ENCODE peak calls at places on chromosomes 11 and 22, in seven cellular contexts. S is right lobe of liver, V is tibial nerve, A is breast epithelium, X is thoracic aorta, G is fibroblast of pulmonary artery, C is Peyer's patch. O is an unnamed sample.

GRCh38 chr11:33687733-33688479 is 12.7 kb downstream of the C11orf91 start:
- DNase-seq in S (no peak), V (no peak), A (no peak), X (no peak), G (peak; percentile 86), C (peak; percentile 66), O (peak; percentile 57)

GRCh38 chr11:125036933-125037332 is 26.2 kb upstream of the SLC37A2 start:
- DNase-seq in S (no peak), V (no peak), A (no peak), X (no peak), G (peak; percentile 79), C (no peak), O (no peak)

GRCh38 chr11:10604340-10604748 is 35.9 kb upstream of the LYVE1 start:
- DNase-seq in S (no peak), V (peak; percentile 38), A (no peak), X (no peak), G (peak; percentile 75), C (no peak), O (no peak)

GRCh38 chr11:58958500-58958899 is 19.2 kb downstream of the GLYATL1 start:
- DNase-seq in S (peak; percentile 67), V (no peak), A (no peak), X (no peak), G (no peak), C (peak; percentile 82), O (peak; percentile 18)

GRCh38 chr11:31328698-31329097 is 40.8 kb downstream of the DCDC1 start:
- DNase-seq in S (no peak), V (no peak), A (no peak), X (no peak), G (no peak), C (no peak), O (no peak)

GRCh38 chr11:57321996-57322880 is 2.5 kb downstream of the TNKS1BP1 start:
- DNase-seq in S (peak; percentile 94), V (peak; percentile 86), A (peak; percentile 89), X (peak; percentile 89), G (peak; percentile 99), C (peak; percentile 89), O (no peak)

GRCh38 chr11:107259826-107260225 is 197.8 kb downstream of the CWF19L2 start:
- DNase-seq in S (no peak), V (no peak), A (no peak), X (no peak), G (no peak), C (no peak), O (no peak)

GRCh38 chr22:36546932-36547331 is 18.0 kb upstream of the EIF3D start:
- DNase-seq in S (no peak), V (no peak), A (no peak), X (no peak), G (peak; percentile 61), C (no peak), O (no peak)

GRCh38 chr11:93403930-93404329 is 73.4 kb downstream of the DEUP1 start:
- DNase-seq in S (no peak), V (no peak), A (no peak), X (no peak), G (no peak), C (no peak), O (no peak)

GRCh38 chr22:22111267-22111751 is 128.7 kb upstream of the TOP3B start:
- DNase-seq in S (no peak), V (no peak), A (no peak), X (no peak), G (peak; percentile 66), C (peak; percentile 53), O (no peak)

GRCh38 chr22:34736081-34736480 is 329.9 kb upstream of the ISX start:
- DNase-seq in S (no peak), V (no peak), A (no peak), X (no peak), G (no peak), C (no peak), O (no peak)

GRCh38 chr22:27045103-27045940 is 387.9 kb downstream of the MIAT start:
- DNase-seq in S (no peak), V (no peak), A (no peak), X (no peak), G (peak; percentile 33), C (no peak), O (no peak)

GRCh38 chr22:29700949-29701927 is 18.6 kb upstream of the CABP7 start:
- DNase-seq in S (no peak), V (no peak), A (no peak), X (no peak), G (peak; percentile 25), C (peak; percentile 53), O (no peak)

GRCh38 chr11:130581631-130582030 is 133.2 kb downstream of the ADAMTS15 start:
- DNase-seq in S (no peak), V (no peak), A (no peak), X (no peak), G (peak; percentile 42), C (no peak), O (no peak)

GRCh38 chr11:67248653-67249052 is 17.6 kb upstream of the GRK2 start:
- DNase-seq in S (peak; percentile 94), V (no peak), A (peak; percentile 93), X (no peak), G (no peak), C (peak; percentile 31), O (no peak)

GRCh38 chr11:30908272-30908671 is 322.1 kb upstream of the MPPED2 start:
- DNase-seq in S (no peak), V (no peak), A (no peak), X (no peak), G (no peak), C (no peak), O (no peak)

GRCh38 chr11:43751726-43752125 is 71.2 kb downstream of the HSD17B12 start:
- DNase-seq in S (no peak), V (no peak), A (no peak), X (no peak), G (no peak), C (no peak), O (no peak)

GRCh38 chr22:25680949-25681348 is 61.0 kb upstream of the MYO18B start:
- DNase-seq in S (no peak), V (no peak), A (no peak), X (no peak), G (no peak), C (no peak), O (no peak)

GRCh38 chr11:111307472-111308108 is 9.2 kb downstream of the POU2AF3 start:
- DNase-seq in S (no peak), V (no peak), A (no peak), X (no peak), G (no peak), C (no peak), O (no peak)

GRCh38 chr11:11149671-11150459 is 203.2 kb downstream of the CSNK2A3 start:
- DNase-seq in S (no peak), V (no peak), A (no peak), X (no peak), G (no peak), C (peak; percentile 53), O (no peak)

GRCh38 chr22:19943665-19944026 is 2.0 kb upstream of the TXNRD2 start:
- DNase-seq in S (no peak), V (no peak), A (no peak), X (no peak), G (peak; percentile 35), C (no peak), O (no peak)

GRCh38 chr11:32436751-32437405 is 1.5 kb upstream of the WT1 start:
- DNase-seq in S (no peak), V (no peak), A (no peak), X (no peak), G (no peak), C (no peak), O (no peak)
- H3K4me3 ChIP-seq in S (no peak overlapping the region), V (no peak overlapping the region), A (no peak overlapping the region), X (no peak overlapping the region), G (peak overlapping the region; percentile 72), C (no peak overlapping the region), O (no peak overlapping the region)

DNA sequence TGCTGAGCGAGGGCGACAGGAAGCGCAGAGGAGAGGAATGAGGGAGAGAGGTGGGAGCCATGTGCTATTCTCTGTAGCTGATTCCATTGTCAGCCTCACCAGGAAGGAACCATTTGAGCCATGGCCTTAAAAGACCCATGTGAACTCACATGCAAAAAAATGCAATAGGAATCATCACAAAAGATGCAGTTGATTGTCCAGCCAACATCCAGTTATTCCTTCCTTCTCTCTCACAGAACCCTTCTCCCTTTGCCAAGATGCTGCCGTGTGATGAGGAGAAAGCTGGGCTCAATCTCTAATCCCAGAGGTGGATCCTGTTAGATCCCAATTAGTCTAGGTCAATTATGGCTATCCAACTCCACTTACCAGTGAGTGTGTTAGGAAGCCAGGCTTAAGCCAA is 58.2 kb upstream of the RRAS2 start:
- DNase-seq in S (no peak), V (no peak), A (no peak), X (no peak), G (no peak), C (no peak), O (no peak)
- H3K4me3 ChIP-seq in S (no peak overlapping the region), V (no peak overlapping the region), A (no peak overlapping the region), X (no peak overlapping the region), G (no peak overlapping the region), C (no peak overlapping the region), O (no peak overlapping the region)

DNA sequence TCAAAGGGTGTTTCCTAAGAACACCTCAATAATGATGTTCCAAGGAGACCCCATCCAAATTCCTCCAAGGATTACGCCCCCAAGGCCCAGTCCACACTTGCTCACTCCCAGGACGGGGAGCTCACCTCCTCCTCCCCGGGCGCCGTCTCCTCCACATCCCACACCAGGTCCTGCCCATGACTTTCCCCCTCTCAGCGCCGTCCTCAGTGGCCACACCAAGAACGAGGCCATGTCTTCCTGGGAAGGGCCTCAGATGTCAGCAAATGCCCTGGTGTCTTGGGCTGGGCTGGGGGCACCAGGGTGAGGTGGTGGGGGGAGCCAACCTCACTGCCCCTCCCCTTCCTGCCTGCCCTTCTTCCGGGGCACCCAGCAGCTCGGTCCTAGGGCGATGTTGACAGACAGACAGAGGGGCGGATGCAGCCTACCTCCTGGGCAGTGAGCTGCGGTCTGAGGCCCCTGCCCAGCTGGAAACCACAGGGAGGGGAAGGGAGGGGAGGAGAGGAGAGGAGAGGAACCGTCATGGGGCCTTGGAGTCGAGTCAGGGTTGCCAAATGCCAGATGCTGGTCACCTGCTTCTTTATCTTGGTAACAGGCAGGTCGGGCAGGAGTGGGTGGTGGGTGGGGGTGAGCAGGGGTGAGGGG is at the start of the genes C11orf21 and TSPAN32:
- DNase-seq in S (peak; percentile 57), V (no peak), A (peak; percentile 37), X (no peak), G (peak; percentile 32), C (peak; percentile 81), O (no peak)
- H3K4me3 ChIP-seq in S (no peak within 1 kb of the TSS), V (no peak within 1 kb of the TSS), A (peak within 1 kb of the TSS; percentile 15), X (peak within 1 kb of the TSS; percentile 48), G (no peak within 1 kb of the TSS), C (peak within 1 kb of the TSS; percentile 17), O (no peak within 1 kb of the TSS)

DNA sequence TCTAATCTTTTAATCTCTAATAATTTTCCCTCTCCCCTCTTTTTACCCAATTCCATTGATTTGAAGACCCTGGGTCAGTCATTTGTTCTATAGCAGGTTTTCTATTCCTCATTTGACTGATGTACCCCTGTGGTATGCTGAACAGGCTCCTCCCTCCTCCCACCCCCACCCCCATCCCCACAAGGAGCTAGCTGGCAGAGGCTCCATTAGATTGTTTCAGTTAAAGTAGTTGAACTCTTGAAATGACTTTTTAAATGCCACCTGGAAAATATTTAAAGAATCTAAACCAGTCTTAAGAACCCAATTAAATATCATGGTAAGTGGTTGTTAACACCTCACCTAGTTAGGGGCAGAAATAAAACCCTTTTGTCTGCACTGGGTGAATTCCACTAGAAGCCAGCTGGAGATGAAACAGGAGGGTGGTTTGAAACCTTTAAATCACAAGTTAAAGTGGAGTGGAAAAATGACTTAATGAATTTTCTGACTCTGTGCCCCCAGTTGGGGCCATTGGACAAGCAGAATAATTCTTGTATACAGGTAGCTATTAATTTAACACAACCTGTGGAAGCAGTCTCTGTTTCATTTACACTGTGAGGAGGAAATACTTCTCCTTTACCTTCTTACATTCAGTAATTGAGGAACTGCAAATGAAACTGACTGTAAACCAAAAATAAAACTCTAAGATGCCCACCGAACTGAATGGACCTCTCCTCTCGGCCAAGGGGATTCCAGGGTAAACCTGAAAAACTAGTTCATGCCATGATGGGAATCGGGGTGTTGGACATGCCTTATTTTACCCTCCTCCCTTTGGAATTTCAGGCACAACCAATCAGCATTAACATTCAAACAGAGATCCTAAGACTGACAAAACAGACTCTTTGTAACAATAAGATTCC is 30.7 kb downstream of the PRR5L start:
- DNase-seq in S (no peak), V (no peak), A (no peak), X (no peak), G (no peak), C (no peak), O (peak; percentile 27)
- H3K4me3 ChIP-seq in S (no peak overlapping the region), V (no peak overlapping the region), A (no peak overlapping the region), X (no peak overlapping the region), G (no peak overlapping the region), C (no peak overlapping the region), O (no peak overlapping the region)

O was measured in iPS DF 6.9.